ENCODE peak calls at places on chromosomes 4 and X, in four cellular contexts. P, Q, V and Z are unnamed samples.

GRCh38 chr4:107966903-107967302 is 22.8 kb upstream of the HADH start:
- DNase-seq in P (no peak), V (no peak), Q (no peak), Z (no peak)

GRCh38 chrX:41596586-41596985 is 92.2 kb upstream of the GPR34 start:
- DNase-seq in Q (no peak), P (no peak), V (no peak), Z (no peak)

GRCh38 chr4:95285797-95286196 is 263.0 kb downstream of the UNC5C start:
- DNase-seq in V (no peak), P (no peak), Q (no peak), Z (no peak)

GRCh38 chrX:10171291-10171690 is 14.5 kb downstream of the CLCN4 start:
- DNase-seq in V (no peak), Q (no peak), P (no peak), Z (no peak)

GRCh38 chrX:1109580-1110119 is 102.8 kb downstream of the CRLF2 start:
- DNase-seq in V (no peak), P (no peak), Q (no peak), Z (no peak)

GRCh38 chrX:16282209-16282608 is 114.9 kb downstream of the MAGEB17 start:
- DNase-seq in V (no peak), P (no peak), Q (no peak), Z (no peak)

GRCh38 chr4:113293043-113293560 is 243.6 kb downstream of the ANK2 start:
- DNase-seq in P (no peak), V (no peak), Q (no peak), Z (no peak)

GRCh38 chrX:5936438-5936837 is 292.2 kb downstream of the NLGN4X start:
- DNase-seq in P (no peak), Q (no peak), V (no peak), Z (peak)

GRCh38 chrX:78527263-78527662 is 131.9 kb downstream of the RTL3 start:
- DNase-seq in V (no peak), Q (no peak), P (no peak), Z (no peak)

GRCh38 chr4:8639021-8639420 is 46.5 kb downstream of the CPZ start:
- DNase-seq in V (no peak), P (no peak), Q (no peak), Z (no peak)

GRCh38 chr4:80201326-80202151 is 4.2 kb downstream of the PRDM8 start:
- DNase-seq in Q (peak), V (no peak), P (peak), Z (peak)

GRCh38 chrX:11423362-11423818 is 130.2 kb downstream of the AMELX start:
- DNase-seq in P (peak), Q (no peak), V (no peak), Z (peak)

GRCh38 chr4:53654300-53654758 is 63.0 kb upstream of the LNX1 start:
- DNase-seq in V (no peak), P (no peak), Q (no peak), Z (no peak)

GRCh38 chr4:38868055-38868965 is 704 bp downstream of the FAM114A1 start:
- DNase-seq in V (no peak), Q (peak), P (no peak), Z (peak)

GRCh38 chrX:118928126-118928525 is 46.3 kb upstream of the LONRF3 start:
- DNase-seq in Q (no peak), V (no peak), P (peak), Z (no peak)

GRCh38 chrX:50770702-50771101 is 43.3 kb downstream of the SHROOM4 start:
- DNase-seq in V (peak), Q (no peak), P (no peak), Z (peak)

GRCh38 chr4:10099521-10100325 is 16.9 kb downstream of the WDR1 start:
- DNase-seq in P (no peak), V (no peak), Q (no peak), Z (no peak)

GRCh38 chrX:47078129-47079043 is at the start of gene RGN:
- DNase-seq in Q (peak), P (no peak), V (peak), Z (peak)

GRCh38 chr4:56786955-56787354 is 34.5 kb downstream of the SPINK2 start:
- DNase-seq in V (no peak), Q (peak), P (peak), Z (peak)

GRCh38 chrX:29419774-29420553 is 795.4 kb upstream of the MAGEB2 start:
- DNase-seq in P (no peak), V (no peak), Q (no peak), Z (no peak)

GRCh38 chr4:54660591-54660990 is 2.8 kb downstream of the KIT start:
- DNase-seq in V (no peak), Q (no peak), P (no peak), Z (no peak)

GRCh38 chr4:79652232-79652631 is 244.2 kb upstream of the GK2 start:
- DNase-seq in Q (no peak), P (no peak), V (peak), Z (no peak)

GRCh38 chr4:185998791-185999190 is 70.2 kb upstream of the TLR3 start:
- DNase-seq in P (no peak), V (no peak), Q (no peak), Z (no peak)

GRCh38 chrX:119672252-119672825 is 20.6 kb downstream of the SEPTIN6 start:
- DNase-seq in P (no peak), V (peak), Q (no peak), Z (no peak)

GRCh38 chr4:107831140-107831539 is 6.4 kb downstream of the SGMS2 start:
- DNase-seq in P (no peak), Q (no peak), V (no peak), Z (no peak)

GRCh38 chrX:17377047-17377692 is 2.2 kb downstream of the NHS start:
- DNase-seq in Q (peak), P (no peak), V (no peak), Z (peak)

GRCh38 chr4:28772066-28772465 is 1911.4 kb downstream of the STIM2 start:
- DNase-seq in P (peak), V (no peak), Q (no peak), Z (no peak)

GRCh38 chr4:70722199-70722791 is 531 bp downstream of the RUFY3 start:
- DNase-seq in Q (no peak), P (no peak), V (no peak), Z (no peak)

GRCh38 chrX:96480081-96480480 is 204.6 kb upstream of the DIAPH2 start:
- DNase-seq in V (no peak), P (no peak), Q (no peak), Z (no peak)

GRCh38 chr4:183797041-183797444 is 108.1 kb upstream of the STOX2 start:
- DNase-seq in P (no peak), V (no peak), Q (peak), Z (peak)

GRCh38 chr4:20028694-20029093 is 223.0 kb upstream of the SLIT2 start:
- DNase-seq in V (no peak), P (no peak), Q (no peak), Z (no peak)

GRCh38 chr4:89509708-89510269 is 202.2 kb upstream of the GPRIN3 start:
- DNase-seq in Q (no peak), P (no peak), V (no peak), Z (no peak)

GRCh38 chrX:110081740-110082139 is 78.8 kb downstream of the TMEM164 start:
- DNase-seq in V (no peak), P (no peak), Q (peak), Z (peak)

DNA sequence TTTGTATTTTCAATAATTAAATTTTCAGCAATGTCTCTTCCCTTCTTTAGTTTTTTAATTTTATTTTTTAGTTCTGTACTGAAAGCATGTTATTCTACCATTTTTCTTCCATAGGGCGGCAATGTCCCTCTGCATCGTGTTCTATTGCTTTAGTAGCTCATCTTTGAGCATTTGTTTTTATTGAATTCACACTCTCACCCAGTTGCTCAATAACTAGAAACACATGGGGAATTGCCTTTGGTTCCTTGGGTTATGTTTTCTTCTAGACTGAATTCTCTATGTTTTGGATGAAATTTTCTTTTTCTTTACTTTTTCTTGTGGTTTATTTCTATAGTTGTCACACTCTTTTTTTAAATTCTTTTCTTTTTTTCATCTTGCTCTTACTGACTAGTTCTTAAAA is 233.8 kb upstream of the LDB2 start:
- DNase-seq in V (no peak), P (no peak), Q (no peak), Z (no peak)
- H3K4me3 ChIP-seq in V (no peak), P (no peak), Q (no peak), Z (no peak)

DNA sequence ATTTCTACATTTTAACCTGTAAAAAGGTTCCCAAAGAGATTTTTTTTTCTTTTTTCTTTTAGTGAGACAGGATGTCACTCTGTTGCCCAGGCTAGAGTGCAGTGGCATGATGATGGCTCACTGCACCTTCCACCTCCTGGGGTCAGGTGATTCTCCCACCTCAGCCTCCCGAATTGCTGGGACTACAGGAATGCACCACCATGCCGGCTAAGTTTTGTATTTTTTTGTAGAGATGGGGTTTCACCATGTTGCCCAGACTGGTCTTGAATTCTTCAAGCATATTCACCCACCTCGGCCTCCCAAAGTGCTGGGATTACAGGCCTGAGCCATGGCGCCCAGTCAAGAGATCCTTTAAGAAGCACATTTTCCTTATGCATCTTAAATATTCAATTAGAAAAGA is 12.6 kb downstream of the RHOH start:
- DNase-seq in V (no peak), Q (no peak), P (no peak), Z (no peak)
- H3K4me3 ChIP-seq in V (no peak), Q (no peak), P (no peak), Z (no peak)

GRCh38 chrX:48498374-48498809 is 10.4 kb upstream of the PORCN start:
- DNase-seq in P (no peak), Q (no peak), V (no peak), Z (no peak)

GRCh38 chrX:48497871-48498270 is 10.9 kb upstream of the PORCN start:
- DNase-seq in V (no peak), Q (no peak), P (no peak), Z (no peak)

GRCh38 chrX:48493890-48494364 is 14.9 kb upstream of the PORCN start:
- DNase-seq in V (peak), Q (no peak), P (no peak), Z (no peak)

GRCh38 chrX:48492293-48492910 is 16.4 kb upstream of the PORCN start:
- DNase-seq in Q (no peak), P (no peak), V (no peak), Z (no peak)

GRCh38 chrX:48496660-48497059 is 12.1 kb upstream of the PORCN start:
- DNase-seq in V (no peak), Q (no peak), P (no peak), Z (no peak)
- H3K4me3 ChIP-seq in V (no peak), Q (no peak), P (no peak), Z (no peak)

GRCh38 chr4:2870098-2870497 is 26.5 kb downstream of the ADD1 start:
- DNase-seq in Q (no peak), P (no peak), V (no peak), Z (no peak)

GRCh38 chr4:2867758-2868491 is 24.3 kb downstream of the ADD1 start:
- DNase-seq in Q (peak), P (no peak), V (peak), Z (peak)

GRCh38 chr4:2869659-2870058 is 26.0 kb downstream of the ADD1 start:
- DNase-seq in V (no peak), Q (no peak), P (no peak), Z (no peak)

GRCh38 chr4:2866891-2867290 is 23.2 kb downstream of the ADD1 start:
- DNase-seq in Q (no peak), V (no peak), P (no peak), Z (no peak)

DNA sequence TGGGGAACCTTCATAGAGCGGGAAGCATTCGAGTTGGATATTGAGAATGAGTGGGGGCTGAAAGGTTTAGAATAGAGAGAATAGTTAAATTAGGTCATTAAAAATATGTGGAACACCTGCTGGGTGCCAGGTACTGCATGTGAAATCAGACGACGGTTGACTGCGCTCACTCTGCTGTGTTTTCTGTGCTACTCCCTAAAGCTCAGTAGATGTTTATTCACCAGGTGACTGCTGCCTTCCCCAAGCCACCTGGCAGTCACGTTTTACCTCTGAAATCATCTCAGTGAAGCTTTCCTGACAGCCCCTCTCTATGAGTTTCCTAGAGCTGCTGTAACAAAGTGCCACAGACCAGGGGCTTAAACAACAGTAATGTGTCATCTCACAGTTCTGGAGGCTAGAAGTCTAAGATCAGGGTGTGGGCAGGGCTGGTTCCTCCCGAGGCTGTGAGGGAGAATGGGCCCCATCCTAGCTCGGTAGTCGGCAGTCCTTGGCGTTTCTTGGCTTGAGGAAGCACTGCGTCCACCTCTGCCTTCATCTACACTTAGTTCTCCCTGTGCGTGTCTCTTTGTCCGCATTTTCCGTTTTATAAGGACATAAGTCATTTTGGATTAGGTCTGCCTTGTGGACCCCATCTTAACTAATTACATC is 25.3 kb downstream of the ADD1 start:
- DNase-seq in P (no peak), V (no peak), Q (no peak), Z (no peak)
- H3K4me3 ChIP-seq in P (no peak), V (no peak), Q (peak), Z (peak)